ENCODE peak calls at places on chromosomes 3 and 15, in eight cellular contexts. One of them, this sample, is unnamed.

GRCh38 chr3:186471781-186472180 is 72.4 kb downstream of the CRYGS start:
- DNase-seq in GM12865: no peak
- DNase-seq in GM12878: no peak
- DNase-seq in iPS-NIHi11: no peak
- DNase-seq in cardiac muscle cell: no peak
- DNase-seq in H54: no peak
- DNase-seq in NCI-H1436: no peak
- DNase-seq in fibroblast of pulmonary artery: no peak
- DNase-seq in this sample: no peak

GRCh38 chr15:83248151-83248851 is 36.2 kb downstream of the BNC1 start:
- DNase-seq in cardiac muscle cell: peak
- DNase-seq in NCI-H1436: peak
- DNase-seq in fibroblast of pulmonary artery: peak
- DNase-seq in GM12878: peak
- DNase-seq in H54: no peak
- DNase-seq in GM12865: peak
- DNase-seq in iPS-NIHi11: peak
- DNase-seq in this sample: no peak

GRCh38 chr3:7074217-7074616 is 213.3 kb downstream of the GRM7 start:
- DNase-seq in iPS-NIHi11: no peak
- DNase-seq in GM12878: no peak
- DNase-seq in cardiac muscle cell: no peak
- DNase-seq in H54: no peak
- DNase-seq in NCI-H1436: no peak
- DNase-seq in GM12865: peak
- DNase-seq in fibroblast of pulmonary artery: no peak
- DNase-seq in this sample: no peak

GRCh38 chr15:66899555-66900350 is 165.6 kb upstream of the SMAD3 start:
- DNase-seq in cardiac muscle cell: no peak
- DNase-seq in iPS-NIHi11: no peak
- DNase-seq in NCI-H1436: no peak
- DNase-seq in fibroblast of pulmonary artery: no peak
- DNase-seq in H54: no peak
- DNase-seq in GM12865: no peak
- DNase-seq in GM12878: no peak
- DNase-seq in this sample: no peak

GRCh38 chr3:65268411-65268810 is 580.6 kb upstream of the ADAMTS9 start:
- DNase-seq in iPS-NIHi11: no peak
- DNase-seq in GM12865: no peak
- DNase-seq in cardiac muscle cell: peak
- DNase-seq in GM12878: no peak
- DNase-seq in NCI-H1436: no peak
- DNase-seq in H54: no peak
- DNase-seq in fibroblast of pulmonary artery: peak
- DNase-seq in this sample: no peak

GRCh38 chr15:67836477-67836876 is 3.4 kb downstream of the RNU6-1 start:
- DNase-seq in cardiac muscle cell: peak
- DNase-seq in fibroblast of pulmonary artery: peak
- DNase-seq in GM12878: no peak
- DNase-seq in GM12865: peak
- DNase-seq in H54: peak
- DNase-seq in iPS-NIHi11: peak
- DNase-seq in NCI-H1436: no peak
- DNase-seq in this sample: no peak

GRCh38 chr3:13881536-13882410 is 1.9 kb upstream of the WNT7A start:
- DNase-seq in H54: no peak
- DNase-seq in fibroblast of pulmonary artery: no peak
- DNase-seq in NCI-H1436: no peak
- DNase-seq in iPS-NIHi11: no peak
- DNase-seq in cardiac muscle cell: no peak
- DNase-seq in GM12865: no peak
- DNase-seq in GM12878: no peak
- DNase-seq in this sample: no peak

GRCh38 chr15:39270221-39270835 is 310.6 kb upstream of the THBS1 start:
- DNase-seq in fibroblast of pulmonary artery: peak
- DNase-seq in cardiac muscle cell: no peak
- DNase-seq in GM12878: no peak
- DNase-seq in GM12865: no peak
- DNase-seq in H54: no peak
- DNase-seq in NCI-H1436: no peak
- DNase-seq in iPS-NIHi11: no peak
- DNase-seq in this sample: no peak

GRCh38 chr15:41513282-41514227 is at the start of gene LTK:
- DNase-seq in NCI-H1436: no peak
- DNase-seq in GM12878: no peak
- DNase-seq in cardiac muscle cell: no peak
- DNase-seq in fibroblast of pulmonary artery: no peak
- DNase-seq in H54: peak
- DNase-seq in GM12865: peak
- DNase-seq in iPS-NIHi11: peak
- DNase-seq in this sample: peak

GRCh38 chr3:146134348-146135117 is 26.5 kb downstream of the PLOD2 start:
- DNase-seq in fibroblast of pulmonary artery: no peak
- DNase-seq in cardiac muscle cell: no peak
- DNase-seq in H54: no peak
- DNase-seq in iPS-NIHi11: peak
- DNase-seq in GM12865: no peak
- DNase-seq in NCI-H1436: no peak
- DNase-seq in GM12878: no peak
- DNase-seq in this sample: no peak

GRCh38 chr3:129240436-129240835 is 9.0 kb upstream of the COPG1 start:
- DNase-seq in cardiac muscle cell: no peak
- DNase-seq in H54: no peak
- DNase-seq in GM12878: no peak
- DNase-seq in GM12865: no peak
- DNase-seq in fibroblast of pulmonary artery: no peak
- DNase-seq in iPS-NIHi11: no peak
- DNase-seq in NCI-H1436: no peak
- DNase-seq in this sample: no peak

GRCh38 chr15:58957101-58957973 is 23.9 kb upstream of the SLTM start:
- DNase-seq in iPS-NIHi11: peak
- DNase-seq in H54: no peak
- DNase-seq in fibroblast of pulmonary artery: peak
- DNase-seq in NCI-H1436: peak
- DNase-seq in GM12865: peak
- DNase-seq in GM12878: no peak
- DNase-seq in cardiac muscle cell: peak
- DNase-seq in this sample: peak

GRCh38 chr3:23365066-23365465 is 161.9 kb downstream of the UBE2E2 start:
- DNase-seq in NCI-H1436: no peak
- DNase-seq in fibroblast of pulmonary artery: no peak
- DNase-seq in cardiac muscle cell: no peak
- DNase-seq in GM12878: no peak
- DNase-seq in H54: no peak
- DNase-seq in iPS-NIHi11: no peak
- DNase-seq in GM12865: no peak
- DNase-seq in this sample: no peak

GRCh38 chr3:53478166-53478830 is 16.1 kb upstream of the CACNA1D start:
- DNase-seq in H54: no peak
- DNase-seq in iPS-NIHi11: no peak
- DNase-seq in GM12865: no peak
- DNase-seq in GM12878: no peak
- DNase-seq in NCI-H1436: no peak
- DNase-seq in cardiac muscle cell: no peak
- DNase-seq in fibroblast of pulmonary artery: no peak
- DNase-seq in this sample: no peak

GRCh38 chr3:178236555-178237277 is 299.5 kb upstream of the KCNMB2 start:
- DNase-seq in cardiac muscle cell: peak
- DNase-seq in GM12878: no peak
- DNase-seq in NCI-H1436: no peak
- DNase-seq in GM12865: no peak
- DNase-seq in fibroblast of pulmonary artery: peak
- DNase-seq in iPS-NIHi11: no peak
- DNase-seq in H54: no peak
- DNase-seq in this sample: no peak

GRCh38 chr15:70863450-70864218 is 9.7 kb upstream of the LARP6 start:
- DNase-seq in H54: peak
- DNase-seq in cardiac muscle cell: peak
- DNase-seq in iPS-NIHi11: no peak
- DNase-seq in fibroblast of pulmonary artery: peak
- DNase-seq in GM12878: no peak
- DNase-seq in NCI-H1436: no peak
- DNase-seq in GM12865: no peak
- DNase-seq in this sample: no peak

GRCh38 chr15:45802140-45802539 is 167.3 kb downstream of the SQOR start:
- DNase-seq in fibroblast of pulmonary artery: no peak
- DNase-seq in cardiac muscle cell: no peak
- DNase-seq in iPS-NIHi11: no peak
- DNase-seq in GM12865: no peak
- DNase-seq in H54: no peak
- DNase-seq in NCI-H1436: peak
- DNase-seq in GM12878: no peak
- DNase-seq in this sample: no peak

GRCh38 chr3:57816471-57817105 is 60.5 kb downstream of the SLMAP start:
- DNase-seq in H54: no peak
- DNase-seq in iPS-NIHi11: no peak
- DNase-seq in cardiac muscle cell: no peak
- DNase-seq in NCI-H1436: no peak
- DNase-seq in GM12865: no peak
- DNase-seq in fibroblast of pulmonary artery: no peak
- DNase-seq in GM12878: no peak
- DNase-seq in this sample: no peak

GRCh38 chr15:29074045-29074444 is 188.3 kb downstream of the APBA2 start:
- DNase-seq in H54: no peak
- DNase-seq in GM12865: no peak
- DNase-seq in iPS-NIHi11: no peak
- DNase-seq in NCI-H1436: no peak
- DNase-seq in GM12878: no peak
- DNase-seq in cardiac muscle cell: peak
- DNase-seq in fibroblast of pulmonary artery: peak
- DNase-seq in this sample: no peak

GRCh38 chr3:50994537-50994936 is 319.8 kb downstream of the DOCK3 start:
- DNase-seq in NCI-H1436: no peak
- DNase-seq in GM12878: no peak
- DNase-seq in cardiac muscle cell: no peak
- DNase-seq in fibroblast of pulmonary artery: no peak
- DNase-seq in GM12865: no peak
- DNase-seq in iPS-NIHi11: no peak
- DNase-seq in H54: no peak
- DNase-seq in this sample: no peak

GRCh38 chr3:140459462-140459861 is 218.4 kb upstream of the TRIM42 start:
- DNase-seq in iPS-NIHi11: no peak
- DNase-seq in cardiac muscle cell: no peak
- DNase-seq in H54: no peak
- DNase-seq in fibroblast of pulmonary artery: no peak
- DNase-seq in NCI-H1436: no peak
- DNase-seq in GM12878: no peak
- DNase-seq in GM12865: no peak
- DNase-seq in this sample: no peak

GRCh38 chr3:71176366-71176765 is 407.2 kb downstream of the FOXP1 start:
- DNase-seq in cardiac muscle cell: no peak
- DNase-seq in GM12865: no peak
- DNase-seq in H54: no peak
- DNase-seq in NCI-H1436: no peak
- DNase-seq in GM12878: no peak
- DNase-seq in fibroblast of pulmonary artery: no peak
- DNase-seq in iPS-NIHi11: no peak
- DNase-seq in this sample: no peak

GRCh38 chr3:122758877-122759670 is 34.6 kb downstream of the HSPBAP1 start:
- DNase-seq in H54: no peak
- DNase-seq in fibroblast of pulmonary artery: peak
- DNase-seq in GM12878: no peak
- DNase-seq in iPS-NIHi11: no peak
- DNase-seq in GM12865: peak
- DNase-seq in NCI-H1436: no peak
- DNase-seq in cardiac muscle cell: peak
- DNase-seq in this sample: no peak

GRCh38 chr3:45253316-45253715 is 27.2 kb upstream of the TMEM158 start:
- DNase-seq in fibroblast of pulmonary artery: no peak
- DNase-seq in GM12865: no peak
- DNase-seq in H54: no peak
- DNase-seq in cardiac muscle cell: no peak
- DNase-seq in NCI-H1436: no peak
- DNase-seq in iPS-NIHi11: no peak
- DNase-seq in GM12878: no peak
- DNase-seq in this sample: no peak

GRCh38 chr3:56787784-56788256 is 13.9 kb downstream of the ARHGEF3 start:
- DNase-seq in fibroblast of pulmonary artery: no peak
- DNase-seq in cardiac muscle cell: no peak
- DNase-seq in iPS-NIHi11: no peak
- DNase-seq in GM12878: no peak
- DNase-seq in H54: no peak
- DNase-seq in NCI-H1436: no peak
- DNase-seq in GM12865: no peak
- DNase-seq in this sample: peak

GRCh38 chr15:69522361-69522760 is 69.7 kb downstream of the RPLP1 start:
- DNase-seq in iPS-NIHi11: no peak
- DNase-seq in GM12878: no peak
- DNase-seq in cardiac muscle cell: no peak
- DNase-seq in NCI-H1436: no peak
- DNase-seq in GM12865: no peak
- DNase-seq in fibroblast of pulmonary artery: no peak
- DNase-seq in H54: no peak
- DNase-seq in this sample: no peak

GRCh38 chr15:92677998-92678397 is 22.4 kb upstream of the FAM174B start:
- DNase-seq in GM12865: no peak
- DNase-seq in fibroblast of pulmonary artery: no peak
- DNase-seq in iPS-NIHi11: no peak
- DNase-seq in H54: no peak
- DNase-seq in GM12878: no peak
- DNase-seq in NCI-H1436: no peak
- DNase-seq in cardiac muscle cell: no peak
- DNase-seq in this sample: peak

GRCh38 chr15:37550360-37551024 is 383.9 kb upstream of the TMCO5A start:
- DNase-seq in cardiac muscle cell: no peak
- DNase-seq in H54: no peak
- DNase-seq in fibroblast of pulmonary artery: no peak
- DNase-seq in iPS-NIHi11: no peak
- DNase-seq in GM12878: no peak
- DNase-seq in NCI-H1436: no peak
- DNase-seq in GM12865: no peak
- DNase-seq in this sample: peak

GRCh38 chr15:85667491-85668424 is 127.0 kb downstream of the KLHL25 start:
- DNase-seq in GM12878: no peak
- DNase-seq in cardiac muscle cell: peak
- DNase-seq in NCI-H1436: no peak
- DNase-seq in iPS-NIHi11: peak
- DNase-seq in GM12865: peak
- DNase-seq in fibroblast of pulmonary artery: peak
- DNase-seq in H54: peak
- DNase-seq in this sample: peak

GRCh38 chr3:187044871-187045552 is 94.3 kb downstream of the RPL39L start:
- DNase-seq in cardiac muscle cell: peak
- DNase-seq in iPS-NIHi11: no peak
- DNase-seq in GM12865: no peak
- DNase-seq in H54: no peak
- DNase-seq in NCI-H1436: no peak
- DNase-seq in fibroblast of pulmonary artery: peak
- DNase-seq in GM12878: no peak
- DNase-seq in this sample: no peak

GRCh38 chr15:96184297-96184696 is 146.2 kb upstream of the NR2F2 start:
- DNase-seq in NCI-H1436: no peak
- DNase-seq in H54: no peak
- DNase-seq in iPS-NIHi11: no peak
- DNase-seq in cardiac muscle cell: no peak
- DNase-seq in fibroblast of pulmonary artery: no peak
- DNase-seq in GM12878: no peak
- DNase-seq in GM12865: no peak
- DNase-seq in this sample: no peak

GRCh38 chr3:183369626-183370025 is 58.8 kb downstream of the MCF2L2 start:
- DNase-seq in GM12878: no peak
- DNase-seq in iPS-NIHi11: no peak
- DNase-seq in cardiac muscle cell: no peak
- DNase-seq in NCI-H1436: no peak
- DNase-seq in fibroblast of pulmonary artery: peak
- DNase-seq in GM12865: no peak
- DNase-seq in H54: no peak
- DNase-seq in this sample: no peak

GRCh38 chr15:83088876-83089275 is 18.6 kb upstream of the TM6SF1 start:
- DNase-seq in cardiac muscle cell: no peak
- DNase-seq in NCI-H1436: no peak
- DNase-seq in GM12878: no peak
- DNase-seq in fibroblast of pulmonary artery: no peak
- DNase-seq in GM12865: no peak
- DNase-seq in H54: no peak
- DNase-seq in iPS-NIHi11: no peak
- DNase-seq in this sample: no peak

GRCh38 chr15:31162721-31163510 is 61.4 kb upstream of the TRPM1 start:
- DNase-seq in GM12878: no peak
- DNase-seq in GM12865: no peak
- DNase-seq in NCI-H1436: no peak
- DNase-seq in cardiac muscle cell: no peak
- DNase-seq in H54: no peak
- DNase-seq in iPS-NIHi11: no peak
- DNase-seq in fibroblast of pulmonary artery: no peak
- DNase-seq in this sample: no peak

This sample was measured in upper lobe of left lung.